ENCODE peak calls at places on chromosomes 1 and 21, in four cellular contexts. N is K562, B is GM12878, R is HepG2. Q is an unnamed sample.

GRCh38 chr21:35026617-35027557 is 22.2 kb downstream of the RUNX1 start:
- DNase-seq in N (peak), B (no peak), R (peak), Q (peak)

GRCh38 chr1:244836135-244836521 is 670 bp downstream of the COX20 start:
- DNase-seq in N (no peak), B (no peak), R (peak), Q (no peak)

GRCh38 chr1:44678120-44678519 is 3.6 kb downstream of the ARMH1 start:
- DNase-seq in N (no peak), B (no peak), R (no peak), Q (no peak)

GRCh38 chr1:16218014-16218673 is 5.7 kb upstream of the ARHGEF19 start:
- DNase-seq in N (no peak), B (no peak), R (no peak), Q (no peak)

GRCh38 chr1:31084782-31085569 is 19.5 kb upstream of the PUM1 start:
- DNase-seq in N (peak), B (no peak), R (no peak), Q (no peak)

GRCh38 chr1:9149151-9149550 is 20.2 kb upstream of the GPR157 start:
- DNase-seq in N (no peak), B (no peak), R (no peak), Q (no peak)

GRCh38 chr1:54109131-54110105 is 43.4 kb downstream of the CDCP2 start:
- DNase-seq in N (no peak), B (no peak), R (no peak), Q (no peak)

GRCh38 chr1:23960291-23960718 is 677 bp downstream of the PNRC2 start:
- DNase-seq in N (no peak), B (no peak), R (no peak), Q (no peak)

GRCh38 chr1:16180291-16180824 is 24.5 kb upstream of the EPHA2 start:
- DNase-seq in N (no peak), B (no peak), R (no peak), Q (no peak)

GRCh38 chr1:46211051-46211450 is 7.9 kb downstream of the LURAP1 start:
- DNase-seq in N (no peak), B (no peak), R (no peak), Q (no peak)

GRCh38 chr1:226779536-226779935 is 40.5 kb upstream of the ITPKB start:
- DNase-seq in N (no peak), B (no peak), R (no peak), Q (no peak)

GRCh38 chr1:153535664-153536585 is at the start of gene S100A6:
- DNase-seq in N (no peak), B (no peak), R (peak), Q (no peak)

GRCh38 chr1:233114159-233114558 is 163.7 kb downstream of the NTPCR start:
- DNase-seq in N (no peak), B (no peak), R (no peak), Q (no peak)

GRCh38 chr1:3945222-3945621 is 45.1 kb upstream of the C1orf174 start:
- DNase-seq in N (no peak), B (no peak), R (no peak), Q (no peak)

GRCh38 chr1:55382699-55383377 is 167.7 kb upstream of the USP24 start:
- DNase-seq in N (no peak), B (no peak), R (no peak), Q (no peak)

GRCh38 chr1:159091547-159092397 is 15.2 kb upstream of the AIM2 start:
- DNase-seq in N (no peak), B (no peak), R (no peak), Q (no peak)

GRCh38 chr1:204730826-204731459 is 45.4 kb upstream of the LRRN2 start:
- DNase-seq in N (no peak), B (no peak), R (no peak), Q (no peak)

GRCh38 chr1:9534953-9535352 is 4.3 kb upstream of the SLC25A33 start:
- DNase-seq in N (no peak), B (no peak), R (no peak), Q (no peak)

GRCh38 chr1:214123061-214123784 is 135.4 kb downstream of the PROX1 start:
- DNase-seq in N (peak), B (no peak), R (peak), Q (no peak)

GRCh38 chr1:45892068-45892785 is 88.8 kb downstream of the MAST2 start:
- DNase-seq in N (no peak), B (no peak), R (peak), Q (no peak)

GRCh38 chr1:246329900-246330299 is 177.2 kb downstream of the SMYD3 start:
- DNase-seq in N (no peak), B (peak), R (no peak), Q (no peak)

GRCh38 chr1:94544706-94545490 is 3.3 kb upstream of the F3 start:
- DNase-seq in N (no peak), B (no peak), R (no peak), Q (no peak)

GRCh38 chr1:1354271-1355247 is 3.8 kb downstream of the MXRA8 start:
- DNase-seq in N (no peak), B (no peak), R (no peak), Q (no peak)
- TF ChIP-seq JUND in N (no peak), B (no peak), R (no peak), Q (no peak)

GRCh38 chr1:212664409-212665199 is 35.0 kb downstream of the BATF3 start:
- DNase-seq in N (no peak), B (no peak), R (no peak), Q (peak)

GRCh38 chr1:212668477-212668876 is 31.2 kb downstream of the BATF3 start:
- DNase-seq in N (no peak), B (no peak), R (no peak), Q (peak)

GRCh38 chr1:212666116-212666775 is 33.4 kb downstream of the BATF3 start:
- DNase-seq in N (no peak), B (no peak), R (no peak), Q (no peak)

GRCh38 chr1:212667223-212668139 is 32.2 kb downstream of the BATF3 start:
- DNase-seq in N (no peak), B (no peak), R (peak), Q (peak)

GRCh38 chr1:212665241-212666115 is 34.2 kb downstream of the BATF3 start:
- DNase-seq in N (peak), B (no peak), R (peak), Q (no peak)
- TF ChIP-seq ATF2 in N (no peak), B (no peak), R (no peak), Q (no peak)

DNA sequence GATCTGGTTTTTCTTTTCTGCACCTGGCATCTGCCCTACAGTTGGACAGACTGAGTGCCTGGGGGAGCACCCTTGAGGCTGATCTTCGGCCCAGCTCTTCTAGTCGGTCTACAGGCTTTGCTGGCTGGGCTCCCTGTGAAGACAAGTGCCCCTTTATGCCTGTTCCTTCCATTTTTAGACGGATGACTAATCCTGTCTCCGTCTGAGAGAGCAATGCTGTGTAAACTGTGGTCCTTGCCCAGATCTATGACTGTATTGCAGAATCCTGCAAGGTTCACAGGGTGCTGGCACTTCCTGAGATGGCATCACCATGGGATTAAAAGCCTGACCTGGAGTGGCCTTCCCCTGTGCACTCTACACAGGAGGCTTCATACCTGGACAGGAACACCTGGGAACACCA is 47.6 kb upstream of the SAMD13 start:
- DNase-seq in N (no peak), B (no peak), R (peak), Q (no peak)
- TF ChIP-seq JUND in N (no peak), B (no peak), R (no peak), Q (no peak)

DNA sequence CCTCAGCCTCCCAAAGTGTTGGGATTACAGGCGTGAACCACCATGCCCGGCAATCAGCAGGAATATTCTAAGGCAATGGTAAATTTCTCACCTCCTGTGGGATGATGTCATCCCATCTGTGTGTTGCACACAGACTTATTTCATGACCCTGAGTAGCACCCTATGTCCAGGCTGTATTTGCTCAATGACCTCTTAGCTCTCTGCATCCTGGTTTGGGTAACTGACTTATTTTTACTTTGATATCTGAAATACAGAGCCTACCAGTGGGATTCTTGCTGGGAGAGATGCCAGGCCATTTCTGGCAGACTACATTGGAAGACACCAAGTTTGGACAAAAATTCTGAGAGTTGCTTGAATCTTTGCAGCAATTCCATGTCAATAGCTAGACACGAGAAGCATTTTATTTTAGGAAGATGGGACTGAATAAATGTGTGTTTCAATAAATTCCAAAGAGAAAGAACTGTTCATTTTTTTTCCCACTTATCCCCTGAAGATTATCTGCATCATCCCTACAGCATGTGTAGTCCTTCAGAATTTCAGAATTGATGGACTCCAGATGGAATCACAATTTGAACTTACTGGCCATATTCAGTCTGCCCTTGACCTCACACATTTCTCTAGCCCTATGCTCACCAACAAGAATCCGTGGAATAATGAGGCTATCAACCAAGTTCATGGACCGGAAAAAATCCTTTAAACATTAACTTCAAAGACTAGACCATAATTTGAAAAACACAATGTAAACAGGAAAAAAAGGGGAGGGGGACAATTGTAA is 226.4 kb downstream of the HMCN1 start:
- DNase-seq in N (no peak), B (no peak), R (no peak), Q (no peak)
- TF ChIP-seq ATF2 in N (no peak), B (no peak), R (no peak), Q (no peak)

DNA sequence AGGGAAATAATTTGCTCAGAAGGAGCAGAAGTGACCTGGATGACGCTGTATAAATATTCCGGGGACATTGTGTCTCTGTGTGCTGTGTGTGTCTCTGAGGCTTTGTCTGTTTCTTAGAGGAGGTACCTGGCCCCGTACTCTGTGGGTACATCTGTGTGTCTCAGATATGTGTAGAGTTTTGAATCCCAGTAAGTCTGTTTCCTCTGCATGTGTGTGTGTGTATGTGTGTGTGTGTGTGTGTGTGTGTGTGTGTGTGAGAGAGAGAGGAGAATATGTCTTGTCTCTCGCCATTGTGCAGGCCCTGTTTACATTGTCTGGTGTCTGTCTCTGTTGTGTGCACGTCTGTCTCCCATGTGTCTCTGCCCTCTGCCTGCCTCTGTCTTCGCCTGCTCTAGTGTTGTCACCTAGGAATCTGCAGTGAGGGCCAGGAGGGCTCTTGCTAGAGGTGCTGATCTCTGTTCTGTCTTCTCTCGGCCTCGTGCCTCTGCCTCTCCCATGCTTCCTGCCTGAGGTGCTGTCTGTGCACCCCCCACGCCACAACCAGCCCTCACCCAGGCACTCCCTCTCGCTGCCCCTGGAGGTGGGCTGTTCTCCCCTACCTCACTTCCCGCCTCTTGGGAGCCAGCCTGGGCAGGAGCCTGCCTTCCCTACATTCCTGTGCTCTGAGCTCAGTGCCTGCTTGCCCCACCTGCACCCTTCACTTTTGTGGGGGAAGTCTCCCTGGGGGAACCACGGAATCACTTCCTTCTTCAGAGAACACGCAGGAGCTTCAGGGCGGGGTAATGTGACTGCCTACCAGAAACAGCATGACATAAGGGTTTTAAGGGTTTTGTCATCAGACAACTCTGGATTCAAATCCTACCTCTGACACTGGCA is 5.9 kb downstream of the MAP7D1 start:
- DNase-seq in N (no peak), B (no peak), R (no peak), Q (no peak)
- TF ChIP-seq JUND in N (peak), B (no peak), R (no peak), Q (no peak)

GRCh38 chr1:10830961-10831669 is 34.7 kb upstream of the CASZ1 start:
- DNase-seq in N (no peak), B (no peak), R (no peak), Q (no peak)

GRCh38 chr1:10829067-10829818 is 32.8 kb upstream of the CASZ1 start:
- DNase-seq in N (no peak), B (no peak), R (peak), Q (no peak)

GRCh38 chr1:10827377-10828333 is 31.2 kb upstream of the CASZ1 start:
- DNase-seq in N (no peak), B (no peak), R (no peak), Q (no peak)

GRCh38 chr1:10832703-10833102 is 36.3 kb upstream of the CASZ1 start:
- DNase-seq in N (no peak), B (no peak), R (no peak), Q (no peak)

DNA sequence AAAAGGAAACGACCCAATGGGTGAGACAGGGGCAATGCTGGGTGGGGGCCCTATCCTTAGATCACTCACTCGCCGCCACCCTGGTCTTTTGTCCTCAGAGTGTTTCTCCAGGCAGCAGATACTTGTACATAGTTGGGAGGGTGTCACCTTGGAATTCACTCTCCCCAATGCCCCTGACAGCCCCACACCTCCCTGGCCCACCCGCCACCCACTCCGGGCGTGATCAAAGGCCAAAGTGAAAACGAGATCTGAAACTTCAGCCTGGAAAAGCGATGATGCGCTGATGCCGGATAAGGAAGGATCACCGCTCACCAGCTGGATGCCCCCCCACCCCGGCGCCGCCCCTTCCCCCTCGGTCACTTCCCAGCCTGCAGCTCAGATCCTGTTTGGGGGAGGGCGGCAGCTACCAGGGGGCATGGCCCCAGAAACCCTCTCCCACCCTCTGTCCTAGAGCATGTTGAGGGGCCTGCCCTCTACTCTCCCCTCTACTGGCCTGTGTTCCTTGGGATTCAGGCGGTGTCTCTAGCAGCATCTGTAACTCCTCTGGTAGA is 33.6 kb upstream of the CASZ1 start:
- DNase-seq in N (no peak), B (no peak), R (no peak), Q (no peak)
- TF ChIP-seq ATF2 in N (no peak), B (no peak), R (no peak), Q (no peak)

Q was measured in H1.